ENCODE peak calls at places on chromosomes 3 and 15, in ten cellular contexts. H is HL-60; O is fibroblast of lung; L is naive thymus-derived CD4-positive, alpha-beta T cell; G is epithelial cell of proximal tubule; K is PC-3; D is cardiac fibroblast; N is adipocyte; I is esophagus squamous epithelium; J is HAP-1. C is an unnamed sample.

GRCh38 chr3:11610044-11610671 is 33.6 kb downstream of the VGLL4 start:
- DNase-seq in H (no peak), O (peak), L (no peak), G (no peak), K (no peak), D (peak), N (no peak), I (no peak), J (peak), C (no peak)

GRCh38 chr15:52256366-52256765 is 39.2 kb downstream of the MYO5C start:
- DNase-seq in H (peak), O (peak), L (peak), G (no peak), K (peak), D (peak), N (peak), I (peak), J (peak), C (no peak)

GRCh38 chr3:27657404-27657803 is 64.7 kb downstream of the EOMES start:
- DNase-seq in H (no peak), O (no peak), L (no peak), G (no peak), K (peak), D (peak), N (peak), I (no peak), J (no peak), C (no peak)

GRCh38 chr3:153348457-153349137 is 186.6 kb downstream of the RAP2B start:
- DNase-seq in H (no peak), O (no peak), L (no peak), G (no peak), K (peak), D (peak), N (no peak), I (no peak), J (peak), C (no peak)

GRCh38 chr3:106740116-106740515 is 637.1 kb upstream of the CCDC54 start:
- DNase-seq in H (no peak), O (no peak), L (no peak), G (no peak), K (no peak), D (peak), N (peak), I (no peak), J (no peak), C (no peak)

GRCh38 chr15:35481992-35482391 is 64.0 kb downstream of the DPH6 start:
- DNase-seq in H (no peak), O (peak), L (no peak), G (peak), K (peak), D (peak), N (peak), I (no peak), J (peak), C (no peak)

GRCh38 chr15:67850995-67851535 is 11.2 kb upstream of the RNU6-1 start:
- DNase-seq in H (peak), O (peak), L (no peak), G (no peak), K (peak), D (peak), N (peak), I (no peak), J (peak), C (peak)

GRCh38 chr15:37372064-37372463 is 271.7 kb upstream of the MEIS2 start:
- DNase-seq in H (no peak), O (no peak), L (no peak), G (no peak), K (no peak), D (no peak), N (no peak), I (no peak), J (no peak), C (no peak)

GRCh38 chr3:197082871-197083270 is 53.3 kb upstream of the MELTF start:
- DNase-seq in H (no peak), O (peak), L (no peak), G (no peak), K (no peak), D (peak), N (peak), I (no peak), J (no peak), C (no peak)

GRCh38 chr3:173371848-173372487 is 25.6 kb upstream of the NLGN1 start:
- DNase-seq in H (peak), O (peak), L (no peak), G (no peak), K (peak), D (peak), N (peak), I (no peak), J (peak), C (no peak)

GRCh38 chr3:177144922-177145321 is 52.4 kb downstream of the TBL1XR1 start:
- DNase-seq in H (no peak), O (no peak), L (peak), G (no peak), K (peak), D (no peak), N (no peak), I (no peak), J (no peak), C (no peak)

GRCh38 chr3:43247556-43248186 is 38.7 kb upstream of the SNRK start:
- DNase-seq in H (no peak), O (no peak), L (no peak), G (no peak), K (no peak), D (no peak), N (no peak), I (no peak), J (no peak), C (no peak)

GRCh38 chr15:89003865-89004725 is 84.2 kb upstream of the ABHD2 start:
- DNase-seq in H (no peak), O (peak), L (no peak), G (no peak), K (no peak), D (peak), N (peak), I (no peak), J (peak), C (no peak)

DNA sequence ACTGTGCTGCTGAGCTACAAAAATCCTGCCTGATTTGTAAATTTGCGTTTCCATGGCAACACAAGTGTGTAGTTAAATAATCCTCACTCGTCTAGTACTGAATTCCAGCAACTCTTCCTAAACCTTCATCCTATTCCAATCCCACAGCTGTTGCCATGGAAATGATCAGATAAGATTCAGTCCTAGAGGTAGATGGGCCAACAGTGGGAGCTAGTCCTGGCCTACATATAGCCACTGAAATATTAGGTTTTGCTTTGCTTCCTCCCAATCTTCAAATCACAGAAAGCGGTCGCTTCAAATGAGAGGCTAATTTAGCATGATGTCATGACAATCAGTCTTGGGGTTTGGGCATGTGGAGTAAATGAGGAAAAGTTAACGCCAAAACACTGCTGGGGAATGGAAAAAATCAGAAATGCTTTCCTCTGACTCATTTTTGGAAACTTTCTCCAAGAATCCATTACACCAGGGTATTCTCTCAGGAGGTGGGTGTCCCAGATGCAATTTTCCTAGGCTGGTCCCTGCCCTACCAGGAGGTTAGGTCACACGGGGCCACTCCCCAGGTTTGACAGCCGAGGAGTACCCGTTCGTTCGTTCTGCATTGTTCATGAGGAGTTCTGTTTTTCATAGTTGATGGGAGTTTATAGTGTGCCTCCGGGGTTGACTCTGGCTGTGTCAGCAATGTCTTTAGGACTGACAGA is 159.2 kb upstream of the SLCO3A1 start:
- DNase-seq in H (no peak), O (peak), L (no peak), G (no peak), K (no peak), D (peak), N (peak), I (no peak), J (no peak), C (no peak)
- H3K4me3 ChIP-seq in H (no peak), O (peak), L (no peak), G (no peak), K (no peak), D (no peak), N (peak), I (peak), J (no peak), C (peak)

GRCh38 chr3:71441925-71442620 is 141.5 kb downstream of the FOXP1 start:
- DNase-seq in H (no peak), O (no peak), L (no peak), G (no peak), K (no peak), D (no peak), N (no peak), I (no peak), J (no peak), C (no peak)
- H3K4me3 ChIP-seq in H (no peak), O (no peak), L (peak), G (no peak), K (no peak), D (no peak), N (no peak), I (no peak), J (no peak), C (no peak)

GRCh38 chr3:108099679-108100428 is 9.0 kb upstream of the CD47 start:
- DNase-seq in H (peak), O (no peak), L (peak), G (no peak), K (no peak), D (no peak), N (no peak), I (no peak), J (peak), C (peak)

GRCh38 chr3:108099203-108099602 is 8.4 kb upstream of the CD47 start:
- DNase-seq in H (no peak), O (no peak), L (no peak), G (no peak), K (peak), D (peak), N (no peak), I (no peak), J (no peak), C (no peak)

GRCh38 chr3:108103040-108103751 is 12.4 kb upstream of the CD47 start:
- DNase-seq in H (peak), O (no peak), L (no peak), G (no peak), K (no peak), D (no peak), N (no peak), I (no peak), J (no peak), C (no peak)

GRCh38 chr3:108102420-108103039 is 11.7 kb upstream of the CD47 start:
- DNase-seq in H (peak), O (no peak), L (no peak), G (no peak), K (no peak), D (no peak), N (no peak), I (no peak), J (no peak), C (no peak)

GRCh38 chr3:108100906-108101305 is 10.1 kb upstream of the CD47 start:
- DNase-seq in H (no peak), O (no peak), L (no peak), G (no peak), K (no peak), D (no peak), N (no peak), I (no peak), J (no peak), C (no peak)
- H3K4me3 ChIP-seq in H (no peak), O (no peak), L (no peak), G (no peak), K (no peak), D (no peak), N (no peak), I (no peak), J (no peak), C (no peak)

GRCh38 chr15:85412956-85413854 is 32.8 kb downstream of the AKAP13 start:
- DNase-seq in H (peak), O (peak), L (peak), G (peak), K (peak), D (peak), N (peak), I (peak), J (peak), C (peak)
- H3K4me3 ChIP-seq in H (no peak), O (no peak), L (no peak), G (no peak), K (no peak), D (no peak), N (peak), I (no peak), J (no peak), C (no peak)

DNA sequence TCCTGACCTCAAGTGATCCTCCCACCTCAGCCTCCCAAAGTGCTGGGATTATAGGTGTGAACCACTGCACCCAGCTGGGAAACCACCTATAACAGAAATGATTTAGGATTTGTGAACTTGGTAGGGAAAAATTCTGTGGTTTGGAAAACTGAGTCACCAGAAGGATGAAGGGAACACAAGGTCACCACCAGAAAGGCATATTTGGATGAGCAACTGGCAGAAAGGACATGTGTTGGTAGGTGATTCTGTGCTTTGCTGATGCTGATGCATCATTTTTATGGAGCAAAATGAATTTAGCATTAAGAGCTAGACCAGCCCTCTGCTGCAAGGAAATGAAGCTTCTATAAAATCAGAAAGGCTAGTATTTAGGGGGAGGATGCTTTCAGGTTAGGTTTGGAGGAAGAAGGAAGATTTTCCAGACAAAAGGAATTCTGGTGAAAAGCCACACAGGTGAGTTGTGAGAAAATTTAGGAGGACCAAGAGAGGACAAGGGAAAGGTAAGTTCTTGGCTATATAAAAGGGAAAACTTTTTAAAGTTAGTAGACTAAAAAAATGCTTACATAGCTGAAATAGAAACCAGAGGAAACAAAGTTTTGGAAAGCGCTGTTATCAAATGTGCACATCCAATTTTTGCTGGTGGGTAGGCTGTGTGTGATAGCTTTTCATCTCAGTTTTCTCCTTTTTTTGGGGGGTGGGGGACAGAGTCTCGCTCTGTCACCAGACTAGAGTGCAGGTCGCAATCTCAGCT is 3.6 kb downstream of the PXK start:
- DNase-seq in H (no peak), O (peak), L (no peak), G (no peak), K (peak), D (peak), N (peak), I (no peak), J (no peak), C (no peak)
- H3K4me3 ChIP-seq in H (peak), O (no peak), L (no peak), G (no peak), K (no peak), D (no peak), N (no peak), I (no peak), J (no peak), C (no peak)

GRCh38 chr15:43509002-43509922 is 8.1 kb upstream of the MAP1A start:
- DNase-seq in H (no peak), O (no peak), L (no peak), G (no peak), K (no peak), D (peak), N (peak), I (no peak), J (no peak), C (no peak)
- H3K4me3 ChIP-seq in H (no peak), O (no peak), L (peak), G (peak), K (no peak), D (peak), N (peak), I (peak), J (peak), C (peak)

C was measured in lower lobe of right lung.